ENCODE peak calls at places on chromosomes 7 and 10, in six cellular contexts. O, B, M, T, G and P are unnamed samples.

GRCh38 chr7:136074840-136075239 is 97.7 kb upstream of the MTPN start:
- DNase-seq in T (no peak), G (no peak), B (peak; percentile 81), O (no peak), M (no peak), P (no peak)

GRCh38 chr7:116859323-116859722 is 3.1 kb upstream of the CAPZA2 start:
- DNase-seq in B (peak; percentile 46), T (peak; percentile 19), G (no peak), O (no peak), M (peak; percentile 77), P (peak; percentile 82)

GRCh38 chr10:132142396-132143161 is 44.2 kb upstream of the DPYSL4 start:
- DNase-seq in G (peak; percentile 24), M (no peak), O (no peak), T (no peak), B (no peak), P (peak; percentile 6)

GRCh38 chr10:12350167-12350872 is 973 bp downstream of the CAMK1D start:
- DNase-seq in G (no peak), M (peak; percentile 49), O (peak; percentile 34), B (no peak), T (no peak), P (no peak)

GRCh38 chr10:75444781-75445386 is 13.5 kb downstream of the LRMDA start:
- DNase-seq in T (peak; percentile 47), B (no peak), G (no peak), O (peak; percentile 2), M (no peak), P (no peak)

GRCh38 chr10:47366056-47366631 is 17.9 kb downstream of the ZNF488 start:
- DNase-seq in G (no peak), B (no peak), O (no peak), M (no peak), T (no peak), P (no peak)

GRCh38 chr7:65892832-65893231 is 20.0 kb downstream of the VKORC1L1 start:
- DNase-seq in O (no peak), G (no peak), T (no peak), B (no peak), M (peak; percentile 61), P (peak; percentile 11)

GRCh38 chr7:97026705-97027426 is 2.2 kb upstream of the DLX5 start:
- DNase-seq in M (no peak), T (no peak), B (no peak), G (no peak), O (no peak), P (no peak)

GRCh38 chr10:79933961-79934360 is 14.9 kb downstream of the SFTPD start:
- DNase-seq in M (peak; percentile 16), B (no peak), G (no peak), T (no peak), O (peak; percentile 72), P (no peak)

GRCh38 chr10:58291538-58292174 is 22.7 kb downstream of the CISD1 start:
- DNase-seq in O (peak; percentile 65), G (peak; percentile 52), B (peak; percentile 61), M (peak; percentile 81), T (peak; percentile 60), P (peak; percentile 68)

GRCh38 chr10:100508691-100509150 is 10.9 kb downstream of the SEC31B start:
- DNase-seq in O (peak; percentile 56), M (peak; percentile 70), G (peak; percentile 62), B (peak; percentile 8), T (peak; percentile 38), P (peak; percentile 72)

GRCh38 chr7:159246702-159247480 is 102.2 kb upstream of the VIPR2 start:
- DNase-seq in M (no peak), O (no peak), G (no peak), T (no peak), B (no peak), P (no peak)

GRCh38 chr7:132579260-132579899 is 3.1 kb upstream of the PLXNA4 start:
- DNase-seq in M (no peak), B (no peak), O (no peak), T (no peak), G (no peak), P (no peak)

GRCh38 chr10:61452655-61453641 is at the start of gene TMEM26:
- DNase-seq in T (no peak), O (no peak), M (peak; percentile 32), G (no peak), B (peak; percentile 19), P (peak; percentile 38)

GRCh38 chr7:46256870-46257528 is 335.9 kb upstream of the IGFBP3 start:
- DNase-seq in G (no peak), M (no peak), T (peak; percentile 23), B (no peak), O (no peak), P (peak; percentile 61)

GRCh38 chr10:130808243-130808642 is 503.3 kb downstream of the TCERG1L start:
- DNase-seq in M (no peak), G (no peak), B (no peak), O (no peak), T (no peak), P (no peak)

GRCh38 chr10:43237631-43238446 is 29.0 kb downstream of the RASGEF1A start:
- DNase-seq in G (no peak), T (no peak), O (no peak), M (no peak), B (no peak), P (no peak)

GRCh38 chr7:99089914-99090629 is 53.8 kb downstream of the SMURF1 start:
- DNase-seq in B (no peak), G (no peak), O (no peak), T (no peak), M (no peak), P (no peak)

GRCh38 chr10:45471531-45472310 is 97.7 kb downstream of the ALOX5 start:
- DNase-seq in T (no peak), M (no peak), B (no peak), O (no peak), G (no peak), P (no peak)

GRCh38 chr10:22624289-22624738 is 90.1 kb downstream of the PIP4K2A start:
- DNase-seq in M (peak; percentile 82), G (peak; percentile 60), B (no peak), T (peak; percentile 63), O (peak; percentile 33), P (peak; percentile 83)

GRCh38 chr7:45031829-45032228 is 31.8 kb downstream of the CCM2 start:
- DNase-seq in T (no peak), G (no peak), M (no peak), O (no peak), B (peak; percentile 56), P (no peak)

GRCh38 chr10:69327463-69328345 is 49.4 kb downstream of the HK1 start:
- DNase-seq in T (peak; percentile 69), G (no peak), O (peak; percentile 50), M (peak; percentile 66), B (no peak), P (peak; percentile 38)

GRCh38 chr10:75263806-75264205 is 28.0 kb upstream of the COMTD1 start:
- DNase-seq in O (no peak), G (no peak), M (no peak), B (no peak), T (no peak), P (no peak)

GRCh38 chr7:5596046-5596895 is 172.6 kb upstream of the TNRC18 start:
- DNase-seq in G (peak; percentile 82), M (peak; percentile 92), B (peak; percentile 67), O (peak; percentile 94), T (peak; percentile 79), P (peak; percentile 95)

GRCh38 chr10:117374506-117375359 is 507 bp downstream of the PDZD8 start:
- DNase-seq in G (no peak), B (no peak), T (peak; percentile 42), M (peak; percentile 45), O (no peak), P (peak; percentile 41)

GRCh38 chr10:71391701-71392100 is 5.0 kb upstream of the CDH23 start:
- DNase-seq in B (no peak), O (no peak), M (no peak), T (no peak), G (no peak), P (no peak)

GRCh38 chr7:155244675-155245074 is 53.0 kb upstream of the INSIG1 start:
- DNase-seq in O (no peak), T (no peak), M (no peak), G (no peak), B (no peak), P (no peak)

GRCh38 chr10:76878514-76878913 is 759.1 kb downstream of the KCNMA1 start:
- DNase-seq in M (no peak), B (no peak), G (no peak), O (no peak), T (no peak), P (no peak)

GRCh38 chr7:132368246-132368900 is 207.9 kb downstream of the PLXNA4 start:
- DNase-seq in B (peak; percentile 96), M (no peak), O (no peak), G (no peak), T (no peak), P (no peak)